ENCODE peak calls at places on chromosome 22, in nine cellular contexts. N is IMR-90, Q is ovary, U is adrenal gland, F is esophagus squamous epithelium, C is heart left ventricle, Y is right lobe of liver, I is Peyer's patch, E is uterus. Z is an unnamed sample. For H3K4me1, the result is how much of the 10 kb centered on the place peaks cover.

GRCh38 chr22:21629262-21630149 is at the start of gene YDJC:
- DNase-seq in N (peak), Q (peak), U (peak), F (peak), C (peak), Y (peak), I (peak), E (peak), Z (peak)

GRCh38 chr22:28299760-28300159 is 379.9 kb downstream of the TTC28 start:
- DNase-seq in N (peak), Q (peak), U (peak), F (no peak), C (peak), Y (no peak), I (no peak), E (peak), Z (no peak)

GRCh38 chr22:17140826-17141771 is 18.0 kb downstream of the HDHD5 start:
- DNase-seq in N (no peak), Q (no peak), U (no peak), F (no peak), C (no peak), Y (no peak), I (no peak), E (no peak), Z (peak)

GRCh38 chr22:17781319-17782031 is 7.2 kb upstream of the BID start:
- DNase-seq in N (peak), Q (no peak), U (no peak), F (no peak), C (no peak), Y (peak), I (peak), E (no peak), Z (peak)

GRCh38 chr22:31728857-31729256 is 21.1 kb downstream of the PRR14L start:
- DNase-seq in N (no peak), Q (no peak), U (no peak), F (no peak), C (no peak), Y (no peak), I (no peak), E (no peak), Z (no peak)

GRCh38 chr22:29073618-29074275 is 912 bp downstream of the KREMEN1 start:
- DNase-seq in N (no peak), Q (peak), U (peak), F (no peak), C (peak), Y (peak), I (peak), E (peak), Z (no peak)

GRCh38 chr22:43209971-43210370 is 23.0 kb upstream of the TTLL12 start:
- DNase-seq in N (no peak), Q (no peak), U (no peak), F (no peak), C (no peak), Y (no peak), I (no peak), E (no peak), Z (no peak)

GRCh38 chr22:18154821-18155390 is 4.9 kb downstream of the USP18 start:
- DNase-seq in N (no peak), Q (no peak), U (no peak), F (no peak), C (no peak), Y (no peak), I (no peak), E (no peak), Z (no peak)

GRCh38 chr22:17772963-17773605 is 1.2 kb downstream of the BID start:
- DNase-seq in N (peak), Q (no peak), U (no peak), F (no peak), C (peak), Y (no peak), I (no peak), E (no peak), Z (no peak)

GRCh38 chr22:27835446-27835845 is 33.9 kb upstream of the MN1 start:
- DNase-seq in N (peak), Q (no peak), U (no peak), F (no peak), C (no peak), Y (no peak), I (no peak), E (no peak), Z (no peak)

GRCh38 chr22:28943501-28943879 is 60.1 kb downstream of the ZNRF3 start:
- DNase-seq in N (no peak), Q (no peak), U (peak), F (no peak), C (no peak), Y (no peak), I (no peak), E (no peak), Z (no peak)

GRCh38 chr22:17919276-17920144 is 104.9 kb downstream of the MICAL3 start:
- DNase-seq in N (no peak), Q (no peak), U (peak), F (no peak), C (peak), Y (no peak), I (peak), E (no peak), Z (no peak)

GRCh38 chr22:22815397-22816170 is 72.0 kb upstream of the IGLL5 start:
- DNase-seq in N (no peak), Q (no peak), U (no peak), F (no peak), C (no peak), Y (no peak), I (no peak), E (no peak), Z (no peak)

GRCh38 chr22:24437820-24438328 is 10.5 kb downstream of the ADORA2A start:
- DNase-seq in N (no peak), Q (no peak), U (no peak), F (no peak), C (no peak), Y (no peak), I (peak), E (no peak), Z (peak)

GRCh38 chr22:49046546-49047305 is 780.9 kb downstream of the BRD1 start:
- DNase-seq in N (no peak), Q (no peak), U (no peak), F (no peak), C (no peak), Y (peak), I (peak), E (peak), Z (no peak)

GRCh38 chr22:22888509-22889353 is 1.1 kb downstream of the IGLL5 start:
- DNase-seq in N (no peak), Q (no peak), U (no peak), F (no peak), C (no peak), Y (no peak), I (peak), E (no peak), Z (no peak)

GRCh38 chr22:31604746-31605705 is 57.0 kb downstream of the PISD start:
- DNase-seq in N (no peak), Q (no peak), U (no peak), F (no peak), C (no peak), Y (no peak), I (peak), E (no peak), Z (no peak)

GRCh38 chr22:24486501-24486921 is 8.6 kb upstream of the UPB1 start:
- DNase-seq in N (peak), Q (no peak), U (no peak), F (no peak), C (no peak), Y (no peak), I (no peak), E (no peak), Z (no peak)

GRCh38 chr22:31136155-31136554 is 4.2 kb downstream of the PLA2G3 start:
- DNase-seq in N (no peak), Q (no peak), U (no peak), F (no peak), C (no peak), Y (no peak), I (no peak), E (no peak), Z (no peak)

GRCh38 chr22:20302438-20303228 is 17.2 kb downstream of the DGCR6L start:
- DNase-seq in N (no peak), Q (no peak), U (no peak), F (no peak), C (no peak), Y (no peak), I (no peak), E (no peak), Z (no peak)
- TF ChIP-seq CTCF in N (no peak), Q (no peak), U (no peak), F (no peak), C (no peak), Y (no peak), I (no peak), E (no peak), Z (no peak)

GRCh38 chr22:41380993-41381328 is 781 bp upstream of the TEF start:
- DNase-seq in N (peak), Q (peak), U (peak), F (no peak), C (no peak), Y (no peak), I (no peak), E (no peak), Z (peak)

GRCh38 chr22:41382098-41382578 is 396 bp downstream of the TEF start:
- DNase-seq in N (no peak), Q (peak), U (peak), F (peak), C (peak), Y (peak), I (peak), E (peak), Z (peak)

GRCh38 chr22:41383085-41383484 is 1.3 kb downstream of the TEF start:
- DNase-seq in N (no peak), Q (no peak), U (no peak), F (no peak), C (no peak), Y (no peak), I (no peak), E (no peak), Z (no peak)

GRCh38 chr22:41382610-41383009 is 868 bp downstream of the TEF start:
- DNase-seq in N (no peak), Q (peak), U (peak), F (no peak), C (peak), Y (no peak), I (no peak), E (no peak), Z (no peak)

DNA sequence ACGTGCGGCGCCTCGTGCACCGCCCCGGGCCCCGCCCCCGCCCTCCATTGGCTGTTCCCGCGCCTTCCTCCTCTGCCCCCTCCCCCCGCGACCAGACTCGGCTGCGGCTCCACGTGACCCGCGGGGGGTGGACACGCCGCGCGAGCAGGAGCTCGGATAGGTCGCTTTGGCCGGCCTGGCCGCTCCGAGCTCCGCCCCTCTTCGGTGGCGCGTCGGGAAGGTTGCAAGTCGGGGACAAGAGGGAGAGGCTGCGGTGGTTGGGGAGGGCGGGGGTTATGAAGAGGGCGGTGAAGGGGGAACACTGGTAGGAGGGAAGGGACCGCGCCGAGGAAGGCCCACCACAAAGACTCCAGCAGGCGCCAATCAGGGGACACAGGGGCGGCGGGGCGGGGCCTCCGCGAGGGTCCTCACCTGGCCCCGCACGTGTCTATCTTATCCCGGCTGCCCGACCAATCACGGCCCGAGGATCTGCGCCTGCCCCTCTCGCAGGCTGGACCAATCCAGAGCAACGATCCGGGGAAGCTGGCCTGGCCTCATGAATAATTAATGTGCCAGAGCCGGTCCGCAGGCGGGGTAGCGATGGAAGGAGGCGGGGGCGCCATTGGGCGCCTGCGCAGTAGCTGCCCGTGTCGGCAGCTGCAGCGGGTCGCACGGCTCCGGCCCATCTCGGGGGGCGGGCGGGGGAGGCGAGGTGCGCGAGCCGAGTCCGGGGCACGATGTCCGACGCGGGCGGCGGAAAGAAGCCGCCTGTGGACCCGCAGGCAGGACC is at the start of gene TEF:
- DNase-seq in N (peak), Q (peak), U (peak), F (peak), C (peak), Y (peak), I (peak), E (peak), Z (peak)
- TF ChIP-seq POLR2A in N (peak), Q (peak), U (peak), F (peak), C (peak), Y (peak), I (peak), E (peak), Z (peak)

GRCh38 chr22:50297510-50298265 is 9.8 kb downstream of the PLXNB2 start:
- DNase-seq in N (no peak), Q (no peak), U (no peak), F (no peak), C (no peak), Y (no peak), I (no peak), E (no peak), Z (no peak)

GRCh38 chr22:50298266-50298637 is 9.2 kb downstream of the PLXNB2 start:
- DNase-seq in N (no peak), Q (no peak), U (no peak), F (no peak), C (no peak), Y (no peak), I (no peak), E (no peak), Z (no peak)

GRCh38 chr22:50298937-50299656 is 8.3 kb downstream of the PLXNB2 start:
- DNase-seq in N (peak), Q (no peak), U (no peak), F (no peak), C (no peak), Y (no peak), I (no peak), E (no peak), Z (no peak)

GRCh38 chr22:50294319-50294656 is 13.2 kb downstream of the PLXNB2 start:
- DNase-seq in N (no peak), Q (no peak), U (no peak), F (no peak), C (no peak), Y (no peak), I (no peak), E (no peak), Z (no peak)

GRCh38 chr22:50296658-50297490 is 10.6 kb downstream of the PLXNB2 start:
- DNase-seq in N (no peak), Q (no peak), U (no peak), F (no peak), C (no peak), Y (no peak), I (no peak), E (no peak), Z (no peak)
- H3K4me1 ChIP-seq in N (half or more), Q (half or more), U (half or more), F (half or more), C (half or more), Y (under half), I (under half), E (under half), Z (under half)

DNA sequence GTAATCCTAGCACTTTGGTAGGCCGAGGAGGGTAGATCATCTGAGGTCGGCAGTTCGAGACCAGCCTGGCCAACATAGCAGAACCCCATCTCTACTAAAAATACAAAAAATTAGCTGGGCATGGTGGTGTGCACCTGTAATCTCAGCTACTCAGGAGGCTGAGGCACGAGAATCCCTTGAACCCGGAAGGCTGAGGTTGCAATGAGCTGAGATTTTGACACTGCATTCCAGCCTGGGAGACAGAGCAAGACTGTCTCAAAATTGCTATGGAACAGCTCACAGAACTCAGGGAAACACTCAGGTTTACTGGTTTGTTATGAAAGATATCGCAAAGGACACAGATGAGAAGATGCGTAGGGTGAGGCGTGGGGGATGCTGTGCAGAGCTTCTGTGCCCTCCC is 2.7 kb downstream of the FAM118A start:
- DNase-seq in N (no peak), Q (no peak), U (no peak), F (no peak), C (no peak), Y (no peak), I (no peak), E (no peak), Z (no peak)
- TF ChIP-seq CTCF in N (no peak), Q (no peak), U (no peak), F (no peak), C (no peak), Y (no peak), I (no peak), E (no peak), Z (no peak)

DNA sequence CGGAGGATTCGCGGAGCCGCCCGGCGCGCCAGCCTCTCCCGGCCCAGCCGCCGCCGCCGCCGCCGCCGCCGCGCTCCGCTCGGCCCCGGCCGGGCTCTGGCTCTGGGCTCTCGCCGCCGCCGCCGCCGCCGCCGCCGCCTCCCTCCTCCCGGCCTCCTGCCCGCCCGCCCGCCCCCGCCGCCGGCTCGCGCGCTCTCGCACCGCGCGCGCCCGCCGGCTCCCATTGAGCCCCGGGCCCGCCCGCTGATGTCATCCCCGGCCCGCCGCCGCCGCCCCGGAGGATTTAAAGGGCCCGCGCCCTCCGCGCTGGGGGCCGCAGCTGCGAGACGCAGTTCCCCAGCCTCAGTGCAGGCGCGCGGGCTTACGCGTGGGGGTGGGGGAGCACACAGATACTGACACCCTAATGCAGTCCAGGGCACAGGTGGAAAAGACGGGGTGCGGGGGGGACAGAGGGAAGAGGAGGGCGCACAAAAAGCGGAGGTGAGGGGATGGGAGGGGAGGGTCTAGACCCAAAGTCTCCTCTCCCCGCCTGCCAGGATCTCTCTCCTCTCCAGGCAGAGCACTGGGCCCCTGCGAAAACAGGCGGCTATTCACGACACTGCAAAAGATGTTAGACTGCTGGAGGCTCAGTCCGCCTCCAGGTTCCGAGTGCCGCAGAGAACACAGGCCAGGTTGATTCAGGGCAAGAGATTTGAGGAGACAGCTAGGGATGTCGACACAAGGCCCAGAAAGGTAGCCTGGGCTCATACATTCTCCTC is at the start of gene CSNK1E:
- DNase-seq in N (peak), Q (peak), U (peak), F (no peak), C (peak), Y (peak), I (peak), E (peak), Z (peak)
- TF ChIP-seq POLR2A in N (no peak), Q (peak), U (no peak), F (peak), C (peak), Y (no peak), I (peak), E (peak), Z (peak)

DNA sequence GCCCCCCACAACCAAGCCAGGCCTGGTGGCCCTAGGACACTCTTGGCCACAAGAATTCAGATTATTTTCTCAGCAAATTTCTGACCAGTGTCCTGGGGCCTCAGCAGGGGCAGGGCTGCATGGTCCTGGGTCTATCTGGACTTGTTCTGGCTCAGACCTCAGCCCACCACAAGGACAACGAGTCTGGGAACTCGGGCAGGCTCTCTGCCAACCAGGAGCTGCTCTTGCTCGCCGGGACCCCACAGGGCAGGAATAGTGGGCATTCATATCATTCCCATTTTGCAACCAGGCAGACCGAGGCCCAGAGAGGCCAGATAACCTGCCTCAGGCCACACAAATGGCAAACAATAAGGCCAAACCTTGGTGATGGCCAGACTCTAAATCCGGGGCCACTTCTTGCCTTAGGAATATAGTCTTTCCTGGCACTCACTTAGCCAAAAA is 75.4 kb upstream of the WNT7B start:
- DNase-seq in N (no peak), Q (no peak), U (peak), F (no peak), C (no peak), Y (peak), I (peak), E (peak), Z (no peak)
- H3K4me1 ChIP-seq in N (under half), Q (under half), U (under half), F (half or more), C (half or more), Y (under half), I (under half), E (under half), Z (half or more)

Z was measured in gastrocnemius medialis.